ENCODE peak calls at places on chromosomes 4 and X, in ten cellular contexts. V is colonic mucosa, I is A549, N is stomach, F is psoas muscle, P is left lung, C is fibroblast of lung, R is left ventricle myocardium inferior, W is GM23338, X is thyroid gland. Y is an unnamed sample.

GRCh38 chrX:132270699-132271098 is 51.5 kb upstream of the RAP2C start:
- DNase-seq in V (no peak), I (no peak), N (no peak), F (peak; percentile 54), P (no peak), C (peak; percentile 80), R (peak; percentile 22), W (no peak), X (peak; percentile 11), Y (no peak)

GRCh38 chr4:140326395-140326993 is 47.0 kb upstream of the SCOC start:
- DNase-seq in V (peak; percentile 41), I (peak; percentile 18), N (no peak), F (no peak), P (no peak), C (peak; percentile 48), R (no peak), W (peak; percentile 68), X (peak; percentile 29), Y (no peak)

GRCh38 chr4:29277381-29277780 is 1442.8 kb upstream of the PCDH7 start:
- DNase-seq in V (no peak), I (no peak), N (no peak), F (no peak), P (no peak), C (peak; percentile 40), R (no peak), W (no peak), X (no peak), Y (no peak)

GRCh38 chr4:93466440-93466839 is 362.1 kb upstream of the ATOH1 start:
- DNase-seq in V (no peak), I (no peak), N (no peak), F (no peak), P (no peak), C (no peak), R (no peak), W (peak; percentile 35), X (no peak), Y (no peak)

GRCh38 chr4:53068755-53069154 is 206.6 kb downstream of the RASL11B start:
- DNase-seq in V (no peak), I (no peak), N (no peak), F (no peak), P (no peak), C (peak; percentile 86), R (no peak), W (no peak), X (no peak), Y (no peak)

GRCh38 chr4:144615182-144615581 is 30.8 kb upstream of the HHIP start:
- DNase-seq in V (no peak), I (no peak), N (no peak), F (no peak), P (no peak), C (peak; percentile 56), R (no peak), W (no peak), X (no peak), Y (no peak)

GRCh38 chrX:38004046-38004445 is 2.3 kb upstream of the SYTL5 start:
- DNase-seq in V (no peak), I (no peak), N (no peak), F (no peak), P (no peak), C (no peak), R (no peak), W (no peak), X (no peak), Y (no peak)

GRCh38 chr4:178148106-178148505 is 705.9 kb upstream of the AGA start:
- DNase-seq in V (no peak), I (no peak), N (no peak), F (no peak), P (no peak), C (no peak), R (no peak), W (no peak), X (no peak), Y (no peak)

GRCh38 chr4:82201805-82202636 is 171.8 kb downstream of the HNRNPD start:
- DNase-seq in V (peak; percentile 42), I (peak; percentile 40), N (peak; percentile 54), F (no peak), P (no peak), C (peak; percentile 20), R (no peak), W (peak; percentile 91), X (no peak), Y (peak; percentile 79)

GRCh38 chrX:7146703-7147430 is 645 bp upstream of the STS start:
- DNase-seq in V (peak; percentile 80), I (peak; percentile 35), N (peak; percentile 45), F (peak; percentile 54), P (peak; percentile 39), C (no peak), R (no peak), W (no peak), X (no peak), Y (peak; percentile 38)

GRCh38 chr4:110309686-110310085 is 111.3 kb upstream of the ELOVL6 start:
- DNase-seq in V (no peak), I (no peak), N (no peak), F (no peak), P (no peak), C (peak; percentile 48), R (no peak), W (no peak), X (no peak), Y (no peak)

GRCh38 chr4:166538491-166539005 is 665.5 kb downstream of the TLL1 start:
- DNase-seq in V (no peak), I (no peak), N (no peak), F (no peak), P (no peak), C (peak; percentile 47), R (no peak), W (no peak), X (no peak), Y (no peak)

GRCh38 chr4:135098061-135098460 is 896.5 kb upstream of the PABPC4L start:
- DNase-seq in V (no peak), I (no peak), N (no peak), F (no peak), P (no peak), C (no peak), R (no peak), W (no peak), X (no peak), Y (no peak)

GRCh38 chr4:16591867-16592266 is 306.6 kb downstream of the LDB2 start:
- DNase-seq in V (no peak), I (no peak), N (no peak), F (no peak), P (no peak), C (no peak), R (peak; percentile 58), W (no peak), X (peak; percentile 12), Y (no peak)

GRCh38 chr4:153295131-153295755 is 49.2 kb upstream of the MND1 start:
- DNase-seq in V (no peak), I (no peak), N (no peak), F (no peak), P (no peak), C (no peak), R (no peak), W (peak; percentile 11), X (no peak), Y (no peak)

GRCh38 chrX:118117069-118117405 is 427 bp upstream of the KLHL13 start:
- DNase-seq in V (no peak), I (no peak), N (no peak), F (no peak), P (no peak), C (no peak), R (no peak), W (no peak), X (no peak), Y (peak; percentile 46)

GRCh38 chrX:155334486-155335316 is at the start of gene CLIC2:
- DNase-seq in V (peak; percentile 26), I (peak; percentile 3), N (peak; percentile 31), F (no peak), P (peak; percentile 63), C (peak; percentile 54), R (peak; percentile 30), W (no peak), X (peak; percentile 67), Y (peak; percentile 53)

GRCh38 chrX:28177202-28177601 is 196.0 kb upstream of the DCAF8L1 start:
- DNase-seq in V (peak; percentile 42), I (peak; percentile 2), N (no peak), F (no peak), P (no peak), C (no peak), R (no peak), W (peak; percentile 68), X (no peak), Y (no peak)
- TF ChIP-seq CTCF in V (no peak), I (no peak), N (no peak), F (peak; percentile 10), P (no peak), C (no peak), R (no peak), W (peak; percentile 70), X (no peak), Y (peak; percentile 34)

DNA sequence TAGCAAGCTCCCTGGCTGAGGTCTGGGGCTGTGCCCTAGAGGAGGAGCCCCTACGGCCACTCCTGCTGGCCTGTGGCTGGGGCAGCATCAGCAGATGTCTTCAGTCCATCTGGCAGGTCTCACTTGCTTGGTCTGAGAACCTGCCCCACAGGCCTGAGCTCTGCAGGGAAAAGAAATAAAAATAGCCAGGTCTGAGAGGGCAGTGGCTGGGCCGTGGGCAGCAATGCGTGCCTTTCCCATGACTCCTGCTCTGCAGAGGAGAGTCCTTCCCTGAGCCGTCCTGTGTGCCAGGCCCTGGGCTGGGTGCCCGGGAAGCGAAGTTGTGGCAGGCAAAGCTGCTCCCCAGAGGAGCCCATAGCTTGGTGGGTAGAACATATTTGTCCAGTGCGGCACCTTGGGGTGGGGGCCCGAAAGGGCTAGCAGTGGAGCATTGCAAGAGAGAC is 11.3 kb upstream of the KIAA0232 start:
- DNase-seq in V (no peak), I (no peak), N (no peak), F (peak; percentile 85), P (no peak), C (peak; percentile 36), R (peak; percentile 78), W (no peak), X (peak; percentile 86), Y (peak; percentile 39)
- H3K4me1 ChIP-seq in V (peaks cover 21% of the 10 kb centered on the region), I (peaks cover 14% of the 10 kb centered on the region), N (peaks cover 11% of the 10 kb centered on the region), F (peaks cover 55% of the 10 kb centered on the region), P (no peaks in the 10 kb centered on the region), C (peaks cover 2% of the 10 kb centered on the region), R (peaks cover 54% of the 10 kb centered on the region), W (no peaks in the 10 kb centered on the region), X (peaks cover 24% of the 10 kb centered on the region), Y (peaks cover 10% of the 10 kb centered on the region)

DNA sequence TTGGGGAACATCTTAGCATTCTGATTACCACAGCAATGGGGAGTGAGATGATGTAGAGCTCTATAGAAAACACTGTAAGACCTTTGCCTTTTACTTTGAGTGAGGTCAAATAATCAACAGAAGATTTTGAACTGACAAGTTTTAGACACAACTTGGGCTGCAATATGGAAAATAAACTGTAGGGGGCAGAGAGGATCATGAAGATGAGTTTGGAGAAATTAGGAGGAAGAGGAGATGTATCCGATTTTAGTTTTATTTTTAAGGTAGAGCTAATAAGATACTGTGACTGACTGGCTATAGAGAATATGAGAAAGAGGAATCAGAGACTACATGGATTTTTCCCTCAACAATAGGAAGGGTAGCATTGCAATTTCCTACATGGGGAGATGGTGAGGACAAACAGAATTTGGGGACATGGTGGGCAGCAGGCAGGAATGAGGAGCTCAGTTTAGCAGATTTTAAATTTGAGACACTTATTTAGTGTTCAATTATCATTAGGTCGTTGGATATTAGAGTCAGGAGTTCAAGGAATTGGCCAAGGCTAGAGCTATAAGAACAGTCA is 563.1 kb downstream of the INPP4B start:
- DNase-seq in V (peak; percentile 31), I (no peak), N (no peak), F (no peak), P (no peak), C (no peak), R (no peak), W (peak; percentile 71), X (no peak), Y (no peak)
- TF ChIP-seq CTCF in V (peak; percentile 51), I (no peak), N (peak; percentile 50), F (no peak), P (peak; percentile 34), C (peak; percentile 54), R (peak; percentile 72), W (peak; percentile 72), X (peak; percentile 78), Y (peak; percentile 69)

GRCh38 chr4:158822348-158822747 is 53.5 kb downstream of the FNIP2 start:
- DNase-seq in V (no peak), I (no peak), N (no peak), F (no peak), P (no peak), C (no peak), R (no peak), W (no peak), X (no peak), Y (no peak)
- H3K4me1 ChIP-seq in V (peaks cover 28% of the 10 kb centered on the region), I (peaks cover 29% of the 10 kb centered on the region), N (peaks cover 88% of the 10 kb centered on the region), F (peaks cover 81% of the 10 kb centered on the region), P (peaks cover 39% of the 10 kb centered on the region), C (peaks cover 7% of the 10 kb centered on the region), R (peaks cover 97% of the 10 kb centered on the region), W (peaks cover 3% of the 10 kb centered on the region), X (peaks cover 56% of the 10 kb centered on the region), Y (peaks cover 81% of the 10 kb centered on the region)